ENCODE peak calls at places on chromosomes 7 and 10, in nine cellular contexts. S, D, L, R, Q, A, P, E and N are unnamed samples.

GRCh38 chr7:138170298-138170697 is 94.0 kb downstream of the AKR1D1 start:
- DNase-seq in Q (no peak), D (peak), P (no peak), E (no peak), A (no peak), S (no peak), L (no peak), R (no peak), N (no peak)

GRCh38 chr7:17674166-17674955 is 265.9 kb downstream of the SNX13 start:
- DNase-seq in Q (no peak), R (no peak), D (no peak), P (no peak), S (no peak), L (no peak), E (no peak), A (peak), N (no peak)

GRCh38 chr7:130288829-130289228 is 4.1 kb upstream of the CPA4 start:
- DNase-seq in D (no peak), S (no peak), R (no peak), E (no peak), A (no peak), L (no peak), Q (no peak), P (no peak), N (no peak)

GRCh38 chr7:38660427-38661099 is 29.4 kb upstream of the AMPH start:
- DNase-seq in S (no peak), Q (peak), R (peak), D (peak), E (peak), L (peak), A (no peak), P (no peak), N (no peak)

GRCh38 chr10:59757966-59758365 is 4.7 kb upstream of the MRLN start:
- DNase-seq in R (peak), E (peak), S (no peak), A (no peak), P (no peak), D (no peak), L (no peak), Q (peak), N (no peak)

GRCh38 chr10:72611783-72612182 is 14.1 kb downstream of the MICU1 start:
- DNase-seq in P (no peak), A (no peak), Q (no peak), L (no peak), S (no peak), D (no peak), R (no peak), E (no peak), N (no peak)

GRCh38 chr7:24653316-24654085 is 80.2 kb downstream of the PALS2 start:
- DNase-seq in A (no peak), D (no peak), Q (no peak), R (no peak), P (no peak), L (no peak), E (no peak), S (no peak), N (no peak)

GRCh38 chr7:117907058-117907633 is 33.9 kb upstream of the CTTNBP2 start:
- DNase-seq in A (no peak), D (no peak), R (no peak), L (no peak), Q (no peak), S (no peak), P (no peak), E (no peak), N (no peak)

GRCh38 chr10:3624367-3624766 is 160.6 kb downstream of the KLF6 start:
- DNase-seq in L (no peak), D (no peak), A (peak), S (peak), P (no peak), R (peak), Q (peak), E (peak), N (no peak)

GRCh38 chr7:151309306-151309705 is 32.3 kb upstream of the NUB1 start:
- DNase-seq in S (no peak), A (peak), P (peak), E (peak), L (no peak), Q (peak), R (peak), D (no peak), N (no peak)

GRCh38 chr10:127928021-127928806 is 21.3 kb downstream of the PTPRE start:
- DNase-seq in E (peak), S (no peak), A (peak), R (peak), D (no peak), P (no peak), L (no peak), Q (peak), N (no peak)

GRCh38 chr7:17233643-17234397 is 64.6 kb upstream of the AHR start:
- DNase-seq in S (no peak), L (no peak), Q (peak), A (no peak), E (no peak), R (peak), D (no peak), P (no peak), N (no peak)

GRCh38 chr10:44262551-44263251 is 122.2 kb downstream of the CXCL12 start:
- DNase-seq in D (no peak), A (no peak), E (no peak), S (no peak), Q (no peak), L (no peak), P (no peak), R (no peak), N (no peak)

GRCh38 chr7:1547777-1548437 is 8.1 kb downstream of the TMEM184A start:
- DNase-seq in S (no peak), E (no peak), P (no peak), R (no peak), A (no peak), Q (no peak), D (no peak), L (no peak), N (no peak)

GRCh38 chr7:36205844-36206243 is 52.8 kb downstream of the EEPD1 start:
- DNase-seq in S (no peak), P (no peak), D (no peak), L (no peak), Q (no peak), R (no peak), A (no peak), E (no peak), N (no peak)

GRCh38 chr7:36208406-36208805 is 55.4 kb downstream of the EEPD1 start:
- DNase-seq in P (no peak), E (peak), D (no peak), A (no peak), R (no peak), S (no peak), Q (no peak), L (no peak), N (no peak)

GRCh38 chr7:36209814-36210183 is 56.7 kb downstream of the EEPD1 start:
- DNase-seq in E (no peak), Q (no peak), A (no peak), P (no peak), L (no peak), S (no peak), D (no peak), R (no peak), N (no peak)

GRCh38 chr7:36208997-36209813 is 56.2 kb downstream of the EEPD1 start:
- DNase-seq in E (peak), D (no peak), S (no peak), R (peak), Q (no peak), A (no peak), L (no peak), P (no peak), N (no peak)

DNA sequence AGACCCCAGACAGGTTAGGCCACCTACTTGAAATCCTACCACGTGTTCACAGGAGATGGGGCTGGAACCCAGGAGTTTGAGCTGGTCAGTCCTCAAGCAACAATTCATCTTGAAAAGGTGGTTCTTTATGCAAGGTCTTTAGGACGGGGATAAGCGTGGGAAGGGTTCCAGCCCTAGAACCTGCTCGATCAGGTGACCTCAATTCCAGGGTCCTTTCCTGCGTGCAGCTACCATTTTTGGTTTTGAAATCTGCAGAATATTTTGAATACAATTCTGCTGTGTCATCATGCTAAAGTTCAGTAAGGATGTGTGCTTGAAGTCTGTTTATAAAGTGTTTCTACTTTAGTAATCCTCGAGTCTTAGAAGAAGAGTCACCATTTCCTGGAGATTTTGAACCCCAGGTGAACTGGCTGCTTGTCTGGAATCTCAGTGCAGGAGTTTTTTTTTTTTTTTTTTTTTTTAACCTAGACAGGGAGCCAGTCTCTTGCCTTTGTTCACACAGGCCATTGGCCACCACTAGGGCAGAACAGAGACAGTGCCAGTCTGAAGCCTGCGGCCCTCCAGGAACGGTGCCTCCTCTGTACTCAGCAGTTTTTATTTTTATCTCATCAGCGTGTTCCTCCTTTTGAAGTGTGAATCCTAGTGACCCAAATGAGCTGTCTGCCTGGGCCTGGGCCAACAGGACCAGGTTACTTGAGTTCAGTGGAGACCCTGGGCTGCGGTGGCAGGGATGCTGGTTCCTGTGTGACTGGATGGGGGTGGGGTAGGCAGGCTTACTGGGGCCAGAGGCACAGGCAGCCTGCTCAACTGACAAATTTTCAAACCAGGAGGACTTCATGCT is 54.6 kb downstream of the EEPD1 start:
- DNase-seq in L (no peak), E (peak), R (peak), S (no peak), Q (peak), P (no peak), A (no peak), D (no peak), N (no peak)
- TF ChIP-seq CTCF in L (no peak), E (peak), R (peak), S (peak), Q (peak), P (no peak), A (no peak), D (peak), N (no peak)

DNA sequence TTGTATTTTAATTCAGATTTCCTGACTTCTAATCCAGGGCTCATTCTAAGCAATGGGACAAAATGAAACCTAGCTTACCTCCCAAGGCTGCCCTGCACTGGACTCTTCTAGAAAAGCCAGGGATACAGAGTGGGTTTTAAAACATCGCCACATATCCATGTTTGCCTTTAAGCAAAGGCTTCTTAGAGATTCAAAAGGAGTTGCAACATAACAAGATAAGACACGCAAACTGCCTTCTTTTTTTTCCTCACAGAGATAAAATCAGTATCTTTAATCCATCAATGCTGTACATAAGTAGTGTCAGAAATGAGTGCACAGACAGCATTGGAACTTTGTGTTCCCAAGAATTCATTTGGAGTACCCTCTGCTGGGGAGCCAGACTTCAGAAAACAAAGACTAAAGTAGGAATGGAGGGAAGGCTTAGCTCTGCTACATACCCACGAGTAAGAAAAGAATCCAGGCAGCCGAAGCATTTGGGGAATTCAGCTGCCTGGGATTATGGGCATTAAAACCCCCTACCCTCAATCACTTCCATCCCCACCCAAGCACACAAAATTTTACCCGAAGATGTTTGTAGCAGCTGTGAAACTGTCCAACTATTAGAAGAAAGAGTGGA is 427.8 kb downstream of the ARL4A start:
- DNase-seq in S (no peak), R (no peak), L (no peak), D (no peak), E (peak), A (no peak), Q (peak), P (no peak), N (no peak)
- TF ChIP-seq CTCF in S (no peak), R (no peak), L (no peak), D (no peak), E (peak), A (no peak), Q (peak), P (peak), N (no peak)

DNA sequence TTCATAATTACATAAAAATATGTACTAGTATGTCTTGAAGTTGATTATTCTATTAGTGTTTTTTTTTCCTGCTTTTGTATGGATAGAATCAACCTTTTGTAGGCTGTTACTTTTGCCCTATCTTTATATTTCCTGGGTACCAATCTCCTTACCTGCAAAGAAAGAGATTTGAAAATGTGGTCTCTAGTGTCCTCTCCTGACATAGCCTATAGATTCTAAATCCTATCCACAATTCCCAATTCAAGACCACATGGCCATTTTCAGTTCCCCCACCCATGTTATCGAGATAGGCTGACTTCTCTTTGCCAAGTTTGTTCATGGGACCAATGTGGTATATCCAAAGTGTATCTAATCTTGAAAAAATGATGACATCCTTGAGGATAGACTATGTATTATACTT is 269.4 kb upstream of the SEMA3D start:
- DNase-seq in Q (no peak), L (no peak), A (no peak), E (no peak), D (no peak), R (no peak), P (no peak), S (no peak), N (no peak)
- TF ChIP-seq CTCF in Q (no peak), L (no peak), A (no peak), E (no peak), D (peak), R (no peak), P (peak), S (no peak), N (no peak)

GRCh38 chr7:83467493-83467892 is 181.4 kb downstream of the SEMA3E start:
- DNase-seq in P (no peak), S (no peak), L (no peak), E (no peak), Q (no peak), A (no peak), R (no peak), D (no peak), N (no peak)

GRCh38 chr7:83466956-83467355 is 182.0 kb downstream of the SEMA3E start:
- DNase-seq in S (no peak), A (no peak), E (no peak), Q (no peak), L (no peak), D (peak), R (no peak), P (no peak), N (no peak)

GRCh38 chr7:83469491-83469890 is 179.4 kb downstream of the SEMA3E start:
- DNase-seq in R (peak), A (no peak), Q (peak), P (no peak), L (no peak), E (no peak), D (no peak), S (no peak), N (no peak)

GRCh38 chr7:83469076-83469475 is 179.9 kb downstream of the SEMA3E start:
- DNase-seq in D (no peak), L (no peak), A (peak), R (peak), P (no peak), E (peak), S (no peak), Q (peak), N (no peak)

GRCh38 chr7:83468251-83468739 is 180.6 kb downstream of the SEMA3E start:
- DNase-seq in E (peak), S (peak), R (peak), A (peak), D (peak), L (peak), P (peak), Q (peak), N (no peak)
- TF ChIP-seq CTCF in E (no peak), S (no peak), R (no peak), A (no peak), D (no peak), L (no peak), P (peak), Q (no peak), N (no peak)

GRCh38 chr10:70379581-70380176 is 2.7 kb downstream of the LRRC20 start:
- DNase-seq in S (no peak), P (no peak), L (peak), Q (no peak), R (peak), E (no peak), D (peak), A (no peak), N (no peak)

GRCh38 chr10:70378122-70378521 is 4.3 kb downstream of the LRRC20 start:
- DNase-seq in L (no peak), D (no peak), R (peak), E (peak), P (no peak), Q (peak), A (peak), S (no peak), N (no peak)

GRCh38 chr10:70376436-70377378 is 5.7 kb downstream of the LRRC20 start:
- DNase-seq in A (no peak), Q (no peak), E (no peak), S (no peak), P (no peak), L (no peak), R (no peak), D (no peak), N (no peak)

GRCh38 chr10:70380350-70381135 is 1.9 kb downstream of the LRRC20 start:
- DNase-seq in A (no peak), Q (no peak), L (no peak), P (no peak), D (no peak), E (no peak), R (no peak), S (no peak), N (no peak)

DNA sequence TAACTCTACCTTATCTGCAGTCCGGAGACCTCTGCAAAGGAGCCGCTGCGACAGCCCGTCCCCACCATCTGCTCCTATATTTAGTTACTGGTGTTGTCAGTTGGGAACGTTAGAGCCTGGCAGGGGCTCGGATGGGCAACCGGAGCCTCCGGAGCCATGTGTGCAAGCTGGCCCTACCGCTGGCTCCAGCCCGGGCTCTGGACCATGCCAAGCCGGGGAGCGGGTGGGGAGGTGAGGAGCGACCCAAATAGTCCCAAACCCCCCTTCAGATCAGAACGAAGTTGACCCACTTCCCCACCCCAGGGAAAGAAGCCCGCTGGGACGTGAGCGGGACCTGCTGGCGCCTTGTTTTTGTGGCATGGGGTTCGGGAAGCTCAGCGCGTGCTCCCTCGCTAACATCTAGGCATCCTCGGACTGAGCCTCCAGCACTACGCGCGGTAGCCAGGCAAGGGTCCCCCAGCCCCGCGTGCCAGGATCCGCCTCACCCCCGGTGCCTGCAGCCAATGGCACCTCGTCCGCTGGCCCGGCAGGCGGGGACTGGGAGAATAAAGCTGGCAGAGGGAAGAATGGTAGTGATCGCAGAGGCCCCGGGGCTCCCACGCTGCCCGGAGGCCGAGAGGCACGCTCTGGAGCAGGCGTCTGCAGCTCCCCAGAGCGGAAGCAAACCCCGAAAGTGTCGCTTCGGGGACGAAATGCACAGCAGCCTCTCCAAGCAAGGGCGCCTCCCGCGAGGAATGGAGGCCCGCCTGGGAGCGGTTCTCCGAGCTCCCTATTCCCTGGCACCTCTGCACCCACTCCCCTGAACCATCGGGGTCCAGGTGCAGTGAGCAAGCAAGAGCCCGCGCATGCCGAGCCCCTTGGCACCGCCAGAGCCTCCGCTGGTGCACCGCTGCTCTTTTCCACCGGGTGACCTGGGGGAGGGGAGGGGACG is 669 bp downstream of the LRRC20 start:
- DNase-seq in R (no peak), D (peak), S (no peak), E (peak), P (no peak), L (peak), Q (no peak), A (no peak), N (no peak)
- TF ChIP-seq CTCF in R (no peak), D (no peak), S (no peak), E (no peak), P (no peak), L (peak), Q (no peak), A (no peak), N (no peak)